ENCODE peak calls at places on chromosomes 4 and X, in five cellular contexts. W is left ventricle myocardium inferior, G is lower leg skin, S is A549, L is GM23338. T is an unnamed sample.

GRCh38 chr4:20249333-20249732 is 2.4 kb upstream of the SLIT2 start:
- DNase-seq in L (no peak), W (no peak), S (no peak), G (no peak), T (no peak)

GRCh38 chrX:39144323-39144722 is 343.1 kb downstream of the MID1IP1 start:
- DNase-seq in G (no peak), L (no peak), W (no peak), S (no peak), T (no peak)

GRCh38 chr4:83112239-83112638 is 2.3 kb downstream of the PLAC8 start:
- DNase-seq in S (no peak), W (no peak), L (no peak), G (no peak), T (no peak)

GRCh38 chrX:6021316-6022091 is 207.2 kb downstream of the NLGN4X start:
- DNase-seq in G (peak), L (peak), S (peak), W (no peak), T (no peak)

GRCh38 chr4:168883513-168883912 is 126.5 kb downstream of the CBR4 start:
- DNase-seq in L (no peak), G (no peak), W (no peak), S (no peak), T (no peak)

GRCh38 chrX:151970661-151971060 is 3.8 kb downstream of the GABRE start:
- DNase-seq in G (peak), L (no peak), W (peak), S (peak), T (no peak)

GRCh38 chrX:152313529-152314302 is 137.4 kb downstream of the GABRA3 start:
- DNase-seq in S (no peak), W (no peak), G (no peak), L (no peak), T (no peak)

GRCh38 chr4:16289872-16290554 is 63.7 kb upstream of the TAPT1 start:
- DNase-seq in L (peak), G (no peak), W (no peak), S (peak), T (no peak)

GRCh38 chr4:180203349-180203748 is 2039.9 kb upstream of the TENM3 start:
- DNase-seq in S (no peak), W (no peak), G (no peak), L (no peak), T (no peak)

GRCh38 chr4:33111106-33111505 is 2390.9 kb downstream of the PCDH7 start:
- DNase-seq in L (no peak), S (no peak), G (no peak), W (no peak), T (no peak)

GRCh38 chrX:12567857-12568256 is 223.4 kb upstream of the PRPS2 start:
- DNase-seq in S (peak), W (no peak), L (peak), G (no peak), T (no peak)

GRCh38 chrX:77918568-77918967 is 8.1 kb downstream of the ATP7A start:
- DNase-seq in G (no peak), L (no peak), S (no peak), W (no peak), T (no peak)

GRCh38 chr4:2007804-2008670 is 737 bp downstream of the NELFA start:
- DNase-seq in L (peak), W (no peak), G (no peak), S (no peak), T (no peak)

GRCh38 chr4:73729534-73730165 is 10.7 kb upstream of the CXCL8 start:
- DNase-seq in G (peak), S (peak), W (peak), L (peak), T (no peak)

GRCh38 chr4:41658106-41658505 is 90.4 kb downstream of the PHOX2B start:
- DNase-seq in L (peak), S (peak), W (no peak), G (no peak), T (no peak)

GRCh38 chr4:172758586-172759340 is 409.8 kb upstream of the GALNT7 start:
- DNase-seq in G (no peak), W (no peak), S (peak), L (no peak), T (no peak)

GRCh38 chr4:158208931-158209640 is 1.2 kb upstream of the TMEM144 start:
- DNase-seq in L (peak), W (no peak), S (no peak), G (no peak), T (no peak)

GRCh38 chr4:94304365-94304971 is 38.2 kb downstream of the HPGDS start:
- DNase-seq in W (no peak), L (peak), G (no peak), S (peak), T (no peak)

GRCh38 chrX:118116308-118117068 is at the start of gene KLHL13:
- DNase-seq in S (peak), L (peak), G (no peak), W (peak), T (no peak)

GRCh38 chr4:176011523-176011922 is 54.1 kb upstream of the WDR17 start:
- DNase-seq in S (no peak), L (no peak), W (no peak), G (no peak), T (no peak)

GRCh38 chr4:24551492-24552330 is 32.6 kb downstream of the DHX15 start:
- DNase-seq in L (no peak), W (no peak), G (no peak), S (no peak), T (no peak)

GRCh38 chr4:71186257-71186565 is 152.6 kb upstream of the SLC4A4 start:
- DNase-seq in S (no peak), W (no peak), L (no peak), G (no peak), T (no peak)

GRCh38 chr4:126777649-126778048 is 855.1 kb upstream of the INTU start:
- DNase-seq in W (no peak), G (no peak), S (no peak), L (no peak), T (no peak)

GRCh38 chr4:84977409-84977808 is 10.9 kb upstream of the WDFY3 start:
- DNase-seq in W (no peak), L (no peak), G (no peak), S (no peak), T (no peak)

GRCh38 chrX:107325467-107325866 is 119.1 kb downstream of the DNAAF6 start:
- DNase-seq in S (no peak), W (no peak), G (no peak), L (no peak), T (peak)

GRCh38 chr4:5926601-5927000 is 33.7 kb upstream of the CRMP1 start:
- DNase-seq in L (no peak), W (no peak), G (no peak), S (no peak), T (no peak)

GRCh38 chr4:183832776-183833450 is 72.2 kb upstream of the STOX2 start:
- DNase-seq in L (no peak), S (no peak), W (no peak), G (no peak), T (no peak)

GRCh38 chr4:177728361-177729152 is 286.3 kb upstream of the AGA start:
- DNase-seq in G (no peak), S (peak), L (peak), W (no peak), T (no peak)

GRCh38 chr4:158051401-158052235 is 121.2 kb downstream of the GASK1B start:
- DNase-seq in S (peak), G (peak), L (no peak), W (peak), T (no peak)

GRCh38 chrX:73855546-73855945 is 292.5 kb downstream of the CHIC1 start:
- DNase-seq in G (peak), L (peak), W (peak), S (peak), T (no peak)

GRCh38 chr4:110085131-110085530 is 113.3 kb downstream of the ELOVL6 start:
- DNase-seq in L (no peak), W (no peak), G (no peak), S (no peak), T (no peak)

GRCh38 chrX:139828037-139828436 is 104.8 kb downstream of the ATP11C start:
- DNase-seq in G (no peak), S (peak), W (no peak), L (no peak), T (no peak)

GRCh38 chr4:140622333-140622958 is 53.7 kb upstream of the UCP1 start:
- DNase-seq in W (no peak), L (no peak), G (no peak), S (no peak), T (no peak)

GRCh38 chr4:25117274-25117673 is 43.0 kb downstream of the SEPSECS start:
- DNase-seq in G (no peak), W (no peak), S (no peak), L (no peak), T (no peak)

GRCh38 chr4:20305976-20306375 is 54.3 kb downstream of the SLIT2 start:
- DNase-seq in L (peak), W (no peak), S (no peak), G (no peak), T (no peak)

GRCh38 chr4:42339935-42340406 is 57.3 kb upstream of the SHISA3 start:
- DNase-seq in S (no peak), L (peak), W (peak), G (no peak), T (no peak)

GRCh38 chr4:168325591-168325990 is 7.0 kb upstream of the DDX60 start:
- DNase-seq in S (no peak), G (no peak), W (no peak), L (no peak), T (no peak)

GRCh38 chrX:119266364-119266995 is 30.4 kb downstream of the PGRMC1 start:
- DNase-seq in L (peak), S (peak), W (no peak), G (peak), T (no peak)

GRCh38 chr4:182238355-182238931 is 4.8 kb upstream of the TENM3 start:
- DNase-seq in G (no peak), W (no peak), L (peak), S (peak), T (no peak)

DNA sequence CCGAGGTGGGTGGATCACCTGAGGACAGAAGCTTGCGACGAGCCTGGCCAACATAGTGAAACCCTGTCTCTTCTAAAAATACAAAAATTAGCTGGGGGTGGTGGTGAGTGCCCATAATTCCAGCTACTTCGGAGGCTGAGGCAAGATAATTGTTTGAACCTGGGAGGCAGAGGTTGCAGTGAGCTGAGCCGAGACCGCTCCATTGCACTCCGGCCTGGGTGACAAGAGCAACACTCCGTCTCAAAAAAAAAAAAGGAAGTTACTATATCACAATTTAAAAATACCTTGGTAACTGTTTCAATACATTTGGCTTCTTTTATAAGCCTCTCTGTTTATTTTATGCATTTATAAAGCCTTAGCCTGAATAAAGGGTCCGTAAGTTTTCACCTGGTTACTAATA is 46.6 kb upstream of the CHRNA9 start:
- DNase-seq in W (no peak), S (no peak), L (no peak), G (no peak), T (no peak)
- TF ChIP-seq CTCF in W (no peak), S (no peak), L (no peak), G (no peak), T (no peak)

GRCh38 chr4:60201052-60201673 is 999.0 kb upstream of the ADGRL3 start:
- DNase-seq in W (no peak), S (peak), L (peak), G (no peak), T (no peak)
- TF ChIP-seq CTCF in W (peak), S (peak), L (peak), G (no peak), T (peak)

GRCh38 chr4:153465922-153466636 is at the start of gene TMEM131L:
- DNase-seq in S (peak), L (peak), G (peak), W (peak), T (no peak)
- TF ChIP-seq CTCF in S (no peak), L (no peak), G (no peak), W (peak), T (peak)

GRCh38 chr4:8595237-8596087 is 2.9 kb downstream of the CPZ start:
- DNase-seq in W (no peak), G (no peak), L (no peak), S (no peak), T (no peak)

GRCh38 chr4:8596891-8597290 is 4.3 kb downstream of the CPZ start:
- DNase-seq in G (no peak), L (no peak), W (no peak), S (no peak), T (no peak)

GRCh38 chr4:8593268-8594096 is 917 bp downstream of the CPZ start:
- DNase-seq in W (no peak), G (no peak), L (peak), S (no peak), T (peak)

GRCh38 chr4:8592366-8593267 is at the start of gene CPZ:
- DNase-seq in W (no peak), S (no peak), L (peak), G (no peak), T (peak)

GRCh38 chr4:8594097-8595038 is 1.8 kb downstream of the CPZ start:
- DNase-seq in S (peak), W (no peak), L (peak), G (peak), T (peak)
- TF ChIP-seq CTCF in S (peak), W (peak), L (peak), G (peak), T (peak)

GRCh38 chrX:86348669-86349068 is 200.4 kb downstream of the DACH2 start:
- DNase-seq in G (no peak), L (peak), S (peak), W (no peak), T (peak)
- TF ChIP-seq CTCF in G (no peak), L (peak), S (no peak), W (no peak), T (no peak)

DNA sequence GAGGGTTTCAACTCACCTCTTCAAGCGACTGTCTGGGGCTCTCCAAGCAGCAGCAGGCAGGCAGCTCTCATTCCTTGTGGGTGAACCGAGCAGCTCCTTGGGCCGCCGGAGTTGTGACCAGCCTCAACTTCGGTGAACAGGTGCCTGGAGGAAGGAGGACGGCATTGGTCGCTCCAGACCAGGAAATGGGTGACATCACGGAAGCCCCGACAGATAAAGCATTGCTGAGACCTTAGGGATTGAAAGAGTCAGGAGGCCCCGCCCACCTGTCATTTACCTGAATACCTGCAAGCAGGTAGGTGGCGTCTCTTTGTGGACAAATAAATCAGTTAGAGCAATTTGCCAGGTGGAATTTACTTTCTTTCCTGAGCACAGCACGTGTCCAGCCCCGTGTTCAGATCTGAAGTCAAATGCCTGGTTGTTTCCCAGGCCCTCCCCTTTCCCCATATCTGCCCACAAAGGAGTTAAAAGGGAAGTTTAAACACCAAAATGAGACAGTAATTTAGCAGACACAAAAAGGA is at the start of gene LNX1:
- DNase-seq in L (peak), W (no peak), S (no peak), G (peak), T (no peak)
- TF ChIP-seq CTCF in L (no peak), W (no peak), S (no peak), G (no peak), T (no peak)